ENCODE peak calls at places on chromosomes 1 and 21, in six cellular contexts. One of them, this sample, is unnamed.

GRCh38 chr1:205375816-205376545 is 19.3 kb upstream of the KLHDC8A start:
- DNase-seq in WTC11: peak
- DNase-seq in K562: no peak
- DNase-seq in H1: no peak
- DNase-seq in GM12878: no peak
- DNase-seq in HCT116: peak
- DNase-seq in this sample: peak

GRCh38 chr21:17539323-17539722 is 26.5 kb downstream of the CXADR start:
- DNase-seq in WTC11: no peak
- DNase-seq in K562: no peak
- DNase-seq in H1: no peak
- DNase-seq in GM12878: no peak
- DNase-seq in HCT116: no peak
- DNase-seq in this sample: no peak

GRCh38 chr1:30040081-30041019 is 683.0 kb downstream of the MATN1 start:
- DNase-seq in WTC11: no peak
- DNase-seq in K562: no peak
- DNase-seq in H1: no peak
- DNase-seq in GM12878: no peak
- DNase-seq in HCT116: no peak
- DNase-seq in this sample: no peak

GRCh38 chr1:231879296-231879695 is 252.7 kb downstream of the DISC1 start:
- DNase-seq in WTC11: no peak
- DNase-seq in K562: no peak
- DNase-seq in H1: no peak
- DNase-seq in GM12878: no peak
- DNase-seq in HCT116: no peak
- DNase-seq in this sample: no peak

GRCh38 chr1:3904843-3905185 is 4.7 kb upstream of the C1orf174 start:
- DNase-seq in WTC11: no peak
- DNase-seq in K562: no peak
- DNase-seq in H1: no peak
- DNase-seq in GM12878: no peak
- DNase-seq in HCT116: no peak
- DNase-seq in this sample: peak

GRCh38 chr1:232676307-232676706 is 46.4 kb upstream of the SIPA1L2 start:
- DNase-seq in WTC11: no peak
- DNase-seq in K562: no peak
- DNase-seq in H1: no peak
- DNase-seq in GM12878: no peak
- DNase-seq in HCT116: no peak
- DNase-seq in this sample: no peak

GRCh38 chr1:227351443-227351842 is 33.2 kb upstream of the CDC42BPA start:
- DNase-seq in WTC11: no peak
- DNase-seq in K562: no peak
- DNase-seq in H1: no peak
- DNase-seq in GM12878: no peak
- DNase-seq in HCT116: no peak
- DNase-seq in this sample: no peak

GRCh38 chr1:156616463-156616862 is 2.8 kb upstream of the HAPLN2 start:
- DNase-seq in WTC11: no peak
- DNase-seq in K562: peak
- DNase-seq in H1: no peak
- DNase-seq in GM12878: no peak
- DNase-seq in HCT116: no peak
- DNase-seq in this sample: peak

GRCh38 chr1:208154679-208155078 is 89.5 kb downstream of the PLXNA2 start:
- DNase-seq in WTC11: no peak
- DNase-seq in K562: no peak
- DNase-seq in H1: no peak
- DNase-seq in GM12878: no peak
- DNase-seq in HCT116: no peak
- DNase-seq in this sample: no peak

GRCh38 chr21:42068256-42068545 is 2.9 kb upstream of the UMODL1 start:
- DNase-seq in WTC11: no peak
- DNase-seq in K562: no peak
- DNase-seq in H1: no peak
- DNase-seq in GM12878: no peak
- DNase-seq in HCT116: no peak
- DNase-seq in this sample: no peak

GRCh38 chr1:166975361-166976129 is at the start of gene ILDR2:
- DNase-seq in WTC11: peak
- DNase-seq in K562: peak
- DNase-seq in H1: peak
- DNase-seq in GM12878: no peak
- DNase-seq in HCT116: peak
- DNase-seq in this sample: no peak

GRCh38 chr21:45736705-45737484 is 93.4 kb downstream of the PCBP3 start:
- DNase-seq in WTC11: no peak
- DNase-seq in K562: no peak
- DNase-seq in H1: no peak
- DNase-seq in GM12878: no peak
- DNase-seq in HCT116: no peak
- DNase-seq in this sample: no peak

GRCh38 chr21:36565616-36566015 is 85.7 kb upstream of the CLDN14 start:
- DNase-seq in WTC11: no peak
- DNase-seq in K562: no peak
- DNase-seq in H1: no peak
- DNase-seq in GM12878: no peak
- DNase-seq in HCT116: no peak
- DNase-seq in this sample: no peak

GRCh38 chr1:54995013-54995760 is 3.5 kb upstream of the BSND start:
- DNase-seq in WTC11: no peak
- DNase-seq in K562: no peak
- DNase-seq in H1: no peak
- DNase-seq in GM12878: no peak
- DNase-seq in HCT116: no peak
- DNase-seq in this sample: no peak

GRCh38 chr1:231690072-231690471 is 63.5 kb downstream of the DISC1 start:
- DNase-seq in WTC11: no peak
- DNase-seq in K562: no peak
- DNase-seq in H1: no peak
- DNase-seq in GM12878: no peak
- DNase-seq in HCT116: no peak
- DNase-seq in this sample: peak

GRCh38 chr1:51924455-51924854 is 45.9 kb upstream of the NRDC start:
- DNase-seq in WTC11: no peak
- DNase-seq in K562: no peak
- DNase-seq in H1: no peak
- DNase-seq in GM12878: no peak
- DNase-seq in HCT116: no peak
- DNase-seq in this sample: no peak

GRCh38 chr1:211493865-211494653 is 2.1 kb upstream of the RD3 start:
- DNase-seq in WTC11: no peak
- DNase-seq in K562: no peak
- DNase-seq in H1: no peak
- DNase-seq in GM12878: no peak
- DNase-seq in HCT116: no peak
- DNase-seq in this sample: no peak

GRCh38 chr21:42809577-42810440 is 69.5 kb downstream of the WDR4 start:
- DNase-seq in WTC11: no peak
- DNase-seq in K562: no peak
- DNase-seq in H1: no peak
- DNase-seq in GM12878: no peak
- DNase-seq in HCT116: no peak
- DNase-seq in this sample: no peak

DNA sequence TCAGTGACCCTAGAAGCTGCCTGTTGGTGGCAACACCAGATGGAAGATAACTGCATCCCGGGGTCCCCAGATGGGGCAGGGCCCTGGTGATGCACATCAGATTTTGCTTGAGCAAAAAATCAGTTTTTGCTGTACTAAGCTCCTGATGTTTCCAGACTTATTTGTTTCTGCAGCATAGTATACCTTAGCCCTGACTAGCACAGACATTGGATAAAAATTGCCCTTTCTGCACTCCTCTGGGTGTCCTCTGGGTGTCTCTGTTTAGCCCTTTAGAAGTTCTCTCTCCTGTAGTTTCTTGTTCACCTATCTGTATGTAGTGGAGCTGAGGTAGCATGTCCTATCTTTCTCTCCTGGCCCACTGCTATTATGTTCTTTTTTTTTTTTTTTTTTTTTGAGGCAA is 30.3 kb upstream of the PLA2G2C start:
- DNase-seq in WTC11: no peak
- DNase-seq in K562: peak
- DNase-seq in H1: no peak
- DNase-seq in GM12878: no peak
- DNase-seq in HCT116: peak
- DNase-seq in this sample: peak
- TF ChIP-seq ATF3 in WTC11: no peak
- TF ChIP-seq ATF3 in K562: no peak
- TF ChIP-seq ATF3 in H1: no peak
- TF ChIP-seq ATF3 in GM12878: no peak
- TF ChIP-seq ATF3 in HCT116: no peak
- TF ChIP-seq ATF3 in this sample: no peak

GRCh38 chr1:115052454-115053083 is 22.9 kb downstream of the TSHB start:
- DNase-seq in WTC11: peak
- DNase-seq in K562: peak
- DNase-seq in H1: no peak
- DNase-seq in GM12878: no peak
- DNase-seq in HCT116: peak
- DNase-seq in this sample: peak
- TF ChIP-seq ATF3 in WTC11: no peak
- TF ChIP-seq ATF3 in K562: no peak
- TF ChIP-seq ATF3 in H1: no peak
- TF ChIP-seq ATF3 in GM12878: no peak
- TF ChIP-seq ATF3 in HCT116: no peak
- TF ChIP-seq ATF3 in this sample: no peak

DNA sequence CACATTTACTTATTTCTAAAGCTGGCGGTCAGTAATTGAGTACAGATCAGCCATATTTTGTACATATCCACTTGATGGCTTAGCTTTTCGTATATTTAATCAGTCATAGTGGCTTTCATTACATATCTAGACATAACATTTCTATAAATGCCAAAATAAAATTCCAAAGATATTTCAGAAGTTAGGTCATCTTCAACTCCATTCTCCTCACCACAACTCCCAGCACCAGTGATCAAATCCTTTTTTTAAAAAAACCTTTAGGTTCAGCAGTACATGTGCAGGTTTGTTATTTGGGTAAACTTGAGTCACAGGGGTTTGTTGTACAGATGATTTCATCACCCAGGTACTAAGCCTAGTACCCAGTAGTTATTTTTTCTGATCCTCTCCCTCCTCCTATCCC is 53.9 kb upstream of the GNG4 start:
- DNase-seq in WTC11: no peak
- DNase-seq in K562: no peak
- DNase-seq in H1: no peak
- DNase-seq in GM12878: no peak
- DNase-seq in HCT116: no peak
- DNase-seq in this sample: no peak
- TF ChIP-seq ATF3 in WTC11: no peak
- TF ChIP-seq ATF3 in K562: no peak
- TF ChIP-seq ATF3 in H1: no peak
- TF ChIP-seq ATF3 in GM12878: no peak
- TF ChIP-seq ATF3 in HCT116: no peak
- TF ChIP-seq ATF3 in this sample: no peak

DNA sequence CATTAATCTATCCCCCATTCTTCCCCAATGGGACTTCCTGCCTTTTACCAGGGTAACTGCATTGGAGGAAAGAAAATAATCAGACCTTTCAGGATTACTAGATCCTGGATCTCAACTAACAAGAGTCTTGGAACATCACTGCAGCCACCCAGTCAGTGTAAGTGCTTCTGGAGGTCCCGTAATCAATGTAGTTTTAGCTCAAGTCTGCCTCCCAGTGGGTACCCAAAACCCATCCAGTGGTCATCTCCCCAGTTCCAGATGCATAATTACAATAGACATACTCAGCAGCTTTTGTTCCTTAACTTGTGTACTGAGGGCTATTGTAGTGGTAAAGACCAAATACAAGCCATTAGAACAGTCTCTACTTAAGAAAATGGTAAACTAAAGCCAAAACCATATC is 319.1 kb downstream of the GPATCH2 start:
- DNase-seq in WTC11: peak
- DNase-seq in K562: no peak
- DNase-seq in H1: peak
- DNase-seq in GM12878: no peak
- DNase-seq in HCT116: no peak
- DNase-seq in this sample: no peak
- TF ChIP-seq ATF3 in WTC11: no peak
- TF ChIP-seq ATF3 in K562: no peak
- TF ChIP-seq ATF3 in H1: no peak
- TF ChIP-seq ATF3 in GM12878: no peak
- TF ChIP-seq ATF3 in HCT116: no peak
- TF ChIP-seq ATF3 in this sample: no peak

GRCh38 chr1:108877324-108877812 is 583 bp downstream of the GPSM2 start:
- DNase-seq in WTC11: no peak
- DNase-seq in K562: no peak
- DNase-seq in H1: no peak
- DNase-seq in GM12878: no peak
- DNase-seq in HCT116: no peak
- DNase-seq in this sample: no peak
- TF ChIP-seq ATF3 in WTC11: no peak
- TF ChIP-seq ATF3 in K562: no peak
- TF ChIP-seq ATF3 in H1: no peak
- TF ChIP-seq ATF3 in GM12878: no peak
- TF ChIP-seq ATF3 in HCT116: no peak
- TF ChIP-seq ATF3 in this sample: no peak

This sample was measured in HepG2.